ENCODE peak calls at places on chromosomes 13 and 19, in seven cellular contexts. One of them, this sample, is unnamed.

GRCh38 chr13:111275995-111276618 is 44.3 kb upstream of the TEX29 start:
- DNase-seq in NCI-H510A: no peak
- DNase-seq in AG04450: no peak
- DNase-seq in G401: no peak
- DNase-seq in HFFc6: no peak
- DNase-seq in GM23338: no peak
- DNase-seq in tibial artery: no peak
- DNase-seq in this sample: no peak

GRCh38 chr19:45098521-45099464 is 5.8 kb downstream of the PPP1R37 start:
- DNase-seq in NCI-H510A: no peak
- DNase-seq in AG04450: no peak
- DNase-seq in G401: peak
- DNase-seq in HFFc6: no peak
- DNase-seq in GM23338: no peak
- DNase-seq in tibial artery: no peak
- DNase-seq in this sample: peak

GRCh38 chr13:52851153-52851962 is 2.9 kb upstream of the PCDH8 start:
- DNase-seq in NCI-H510A: peak
- DNase-seq in AG04450: no peak
- DNase-seq in G401: peak
- DNase-seq in HFFc6: no peak
- DNase-seq in GM23338: peak
- DNase-seq in tibial artery: no peak
- DNase-seq in this sample: peak

GRCh38 chr19:33411621-33412180 is 38.2 kb downstream of the CEBPG start:
- DNase-seq in NCI-H510A: no peak
- DNase-seq in AG04450: no peak
- DNase-seq in G401: no peak
- DNase-seq in HFFc6: no peak
- DNase-seq in GM23338: no peak
- DNase-seq in tibial artery: no peak
- DNase-seq in this sample: no peak

GRCh38 chr19:4010808-4011110 is 3.2 kb downstream of the PIAS4 start:
- DNase-seq in NCI-H510A: no peak
- DNase-seq in AG04450: no peak
- DNase-seq in G401: no peak
- DNase-seq in HFFc6: no peak
- DNase-seq in GM23338: no peak
- DNase-seq in tibial artery: no peak
- DNase-seq in this sample: no peak

GRCh38 chr13:89862691-89863036 is 1484.8 kb upstream of the MIR17HG start:
- DNase-seq in NCI-H510A: no peak
- DNase-seq in AG04450: no peak
- DNase-seq in G401: no peak
- DNase-seq in HFFc6: no peak
- DNase-seq in GM23338: no peak
- DNase-seq in tibial artery: no peak
- DNase-seq in this sample: no peak

GRCh38 chr13:113656831-113657671 is 947 bp downstream of the ATP4B start:
- DNase-seq in NCI-H510A: no peak
- DNase-seq in AG04450: no peak
- DNase-seq in G401: no peak
- DNase-seq in HFFc6: no peak
- DNase-seq in GM23338: no peak
- DNase-seq in tibial artery: peak
- DNase-seq in this sample: no peak

GRCh38 chr19:53961523-53962345 is 1.0 kb upstream of the CACNG8 start:
- DNase-seq in NCI-H510A: no peak
- DNase-seq in AG04450: no peak
- DNase-seq in G401: peak
- DNase-seq in HFFc6: no peak
- DNase-seq in GM23338: peak
- DNase-seq in tibial artery: no peak
- DNase-seq in this sample: no peak

GRCh38 chr13:107881362-107881761 is 334.0 kb downstream of the LIG4 start:
- DNase-seq in NCI-H510A: no peak
- DNase-seq in AG04450: no peak
- DNase-seq in G401: no peak
- DNase-seq in HFFc6: no peak
- DNase-seq in GM23338: no peak
- DNase-seq in tibial artery: no peak
- DNase-seq in this sample: no peak

GRCh38 chr19:58108546-58108817 is 10.5 kb upstream of the ZSCAN18 start:
- DNase-seq in NCI-H510A: no peak
- DNase-seq in AG04450: no peak
- DNase-seq in G401: no peak
- DNase-seq in HFFc6: no peak
- DNase-seq in GM23338: no peak
- DNase-seq in tibial artery: no peak
- DNase-seq in this sample: no peak

GRCh38 chr19:55679343-55680257 is 4.6 kb downstream of the EPN1 start:
- DNase-seq in NCI-H510A: no peak
- DNase-seq in AG04450: no peak
- DNase-seq in G401: no peak
- DNase-seq in HFFc6: peak
- DNase-seq in GM23338: no peak
- DNase-seq in tibial artery: no peak
- DNase-seq in this sample: no peak

GRCh38 chr13:109500146-109500773 is 286.1 kb downstream of the IRS2 start:
- DNase-seq in NCI-H510A: no peak
- DNase-seq in AG04450: no peak
- DNase-seq in G401: no peak
- DNase-seq in HFFc6: no peak
- DNase-seq in GM23338: peak
- DNase-seq in tibial artery: no peak
- DNase-seq in this sample: peak

GRCh38 chr19:43519436-43520088 is 7.4 kb downstream of the ETHE1 start:
- DNase-seq in NCI-H510A: peak
- DNase-seq in AG04450: peak
- DNase-seq in G401: peak
- DNase-seq in HFFc6: peak
- DNase-seq in GM23338: peak
- DNase-seq in tibial artery: peak
- DNase-seq in this sample: peak

This sample was measured in iPS-NIHi11.